ENCODE peak calls at places on chromosomes 7 and 10, in four cellular contexts. P, G, H and Q are unnamed samples.
A peak's percentile ranks its signal among the peaks of the same experiment; 100 is the strongest.

GRCh38 chr10:77604941-77605351 is 32.7 kb downstream of the KCNMA1 start:
- DNase-seq in P (no peak), G (no peak), H (no peak), Q (no peak)

GRCh38 chr7:2953099-2953498 is 90.6 kb downstream of the CARD11 start:
- DNase-seq in P (no peak), G (no peak), H (no peak), Q (no peak)

GRCh38 chr10:117662790-117663540 is 120.4 kb downstream of the EMX2 start:
- DNase-seq in P (no peak), G (no peak), H (no peak), Q (no peak)

GRCh38 chr10:8297107-8297506 is 242.6 kb downstream of the GATA3 start:
- DNase-seq in P (no peak), G (no peak), H (no peak), Q (no peak)

GRCh38 chr10:130403153-130403890 is 267.1 kb downstream of the GLRX3 start:
- DNase-seq in P (no peak), G (no peak), H (peak; percentile 62), Q (no peak)

GRCh38 chr10:70750156-70750703 is 34.9 kb downstream of the TBATA start:
- DNase-seq in P (peak; percentile 23), G (no peak), H (no peak), Q (no peak)

GRCh38 chr7:102866480-102866879 is 46.3 kb upstream of the LRRC17 start:
- DNase-seq in P (no peak), G (no peak), H (no peak), Q (no peak)

GRCh38 chr10:2925631-2926030 is 141.7 kb upstream of the PFKP start:
- DNase-seq in P (peak; percentile 91), G (no peak), H (no peak), Q (no peak)

GRCh38 chr10:9823268-9823930 is 1194.3 kb upstream of the CELF2 start:
- DNase-seq in P (no peak), G (no peak), H (no peak), Q (no peak)

GRCh38 chr10:100470367-100470766 is 7.6 kb downstream of the WNT8B start:
- DNase-seq in P (no peak), G (no peak), H (no peak), Q (no peak)

GRCh38 chr10:131702521-131703356 is 198.1 kb upstream of the PPP2R2D start:
- DNase-seq in P (peak; percentile 59), G (no peak), H (peak; percentile 4), Q (no peak)
- H3K9me3 ChIP-seq in P (no peaks in the 10 kb centered on the region), G (peaks cover 13% of the 10 kb centered on the region), H (no peaks in the 10 kb centered on the region), Q (no peaks in the 10 kb centered on the region)

GRCh38 chr7:157595086-157595855 is 258.5 kb downstream of the DNAJB6 start:
- DNase-seq in P (peak; percentile 37), G (no peak), H (no peak), Q (no peak)

GRCh38 chr7:157594306-157594705 is 257.5 kb downstream of the DNAJB6 start:
- DNase-seq in P (peak; percentile 56), G (no peak), H (no peak), Q (no peak)

GRCh38 chr7:157597562-157597961 is 260.8 kb downstream of the DNAJB6 start:
- DNase-seq in P (peak; percentile 31), G (no peak), H (no peak), Q (no peak)

GRCh38 chr7:157596026-157596425 is 259.2 kb downstream of the DNAJB6 start:
- DNase-seq in P (peak; percentile 52), G (no peak), H (no peak), Q (no peak)

DNA sequence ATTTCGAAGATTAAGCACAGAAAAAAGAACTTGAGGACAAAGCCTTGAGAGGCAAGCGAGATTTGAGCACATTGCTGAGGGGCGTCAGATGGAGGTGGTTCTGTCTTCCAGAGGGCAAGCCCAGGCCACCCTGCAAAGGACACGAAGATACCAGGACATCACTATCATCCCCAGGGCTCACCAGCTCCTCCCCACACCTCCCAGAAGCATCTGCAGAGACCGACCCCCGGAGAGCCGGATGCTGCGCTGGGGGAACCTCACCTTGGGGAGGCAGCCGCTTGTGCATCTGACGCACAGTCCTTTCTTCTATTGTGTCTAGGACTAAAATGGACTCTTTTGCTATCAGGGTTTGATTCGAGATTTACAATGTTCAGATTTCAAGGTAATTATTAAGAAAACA is 259.7 kb downstream of the DNAJB6 start:
- DNase-seq in P (peak; percentile 26), G (no peak), H (no peak), Q (no peak)
- H3K9me3 ChIP-seq in P (no peaks in the 10 kb centered on the region), G (no peaks in the 10 kb centered on the region), H (no peaks in the 10 kb centered on the region), Q (no peaks in the 10 kb centered on the region)

DNA sequence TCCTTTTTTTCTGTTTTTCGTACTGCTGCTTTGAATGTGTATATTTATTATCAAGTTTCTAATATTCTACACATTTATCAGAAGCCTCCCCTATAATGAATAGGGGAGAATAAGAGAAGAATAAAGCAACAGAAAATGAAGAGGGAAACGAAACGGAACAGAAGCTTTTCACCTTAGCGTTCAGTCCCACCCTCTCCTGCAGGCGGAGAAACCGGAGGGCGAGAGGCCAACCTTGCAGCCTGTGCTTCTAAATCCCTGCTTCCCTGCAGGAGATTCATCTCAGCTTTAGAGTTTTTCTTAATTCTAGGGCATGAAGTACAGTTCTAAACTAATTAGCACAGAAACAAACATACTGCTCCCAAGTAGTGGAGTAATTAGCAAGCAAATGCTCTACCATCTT is 107.2 kb downstream of the CUBN start:
- DNase-seq in P (no peak), G (no peak), H (no peak), Q (no peak)
- H3K9me3 ChIP-seq in P (no peaks in the 10 kb centered on the region), G (no peaks in the 10 kb centered on the region), H (no peaks in the 10 kb centered on the region), Q (no peaks in the 10 kb centered on the region)

DNA sequence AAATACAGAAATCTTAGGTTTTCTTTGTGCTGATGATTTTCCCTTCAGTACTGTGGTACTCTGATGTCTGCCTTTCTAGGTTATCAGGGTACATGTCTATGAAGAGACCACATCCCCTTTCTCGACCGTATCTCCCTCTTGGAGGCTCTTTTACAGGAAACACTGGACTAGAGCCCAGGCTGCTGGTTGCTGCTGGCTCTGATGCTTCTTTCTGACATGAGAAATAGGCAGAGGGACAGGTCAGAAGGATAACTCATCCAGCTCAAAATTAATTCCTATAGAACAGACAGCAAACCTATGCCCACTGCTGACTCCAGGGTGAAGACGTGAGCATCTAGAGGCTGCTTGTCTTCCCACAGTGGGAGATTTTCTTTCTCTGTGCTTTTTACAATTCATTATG is 424.0 kb downstream of the KIF20B start:
- DNase-seq in P (no peak), G (no peak), H (no peak), Q (no peak)
- H3K9me3 ChIP-seq in P (no peaks in the 10 kb centered on the region), G (no peaks in the 10 kb centered on the region), H (no peaks in the 10 kb centered on the region), Q (no peaks in the 10 kb centered on the region)

GRCh38 chr10:55470840-55471239 is 669.8 kb upstream of the PCDH15 start:
- DNase-seq in P (no peak), G (no peak), H (no peak), Q (no peak)
- H3K9me3 ChIP-seq in P (no peaks in the 10 kb centered on the region), G (no peaks in the 10 kb centered on the region), H (no peaks in the 10 kb centered on the region), Q (no peaks in the 10 kb centered on the region)

GRCh38 chr10:30284860-30285594 is 64.1 kb downstream of the MTPAP start:
- DNase-seq in P (no peak), G (no peak), H (peak; percentile 7), Q (no peak)

GRCh38 chr10:30282226-30282625 is 66.9 kb downstream of the MTPAP start:
- DNase-seq in P (no peak), G (no peak), H (no peak), Q (no peak)

GRCh38 chr10:30285970-30286369 is 63.1 kb downstream of the MTPAP start:
- DNase-seq in P (no peak), G (no peak), H (no peak), Q (no peak)
- H3K9me3 ChIP-seq in P (no peaks in the 10 kb centered on the region), G (no peaks in the 10 kb centered on the region), H (no peaks in the 10 kb centered on the region), Q (no peaks in the 10 kb centered on the region)

GRCh38 chr7:158583143-158583542 is 4.5 kb downstream of the PTPRN2 start:
- DNase-seq in P (no peak), G (no peak), H (no peak), Q (no peak)
- H3K9me3 ChIP-seq in P (peaks cover 8% of the 10 kb centered on the region), G (peaks cover 31% of the 10 kb centered on the region), H (no peaks in the 10 kb centered on the region), Q (no peaks in the 10 kb centered on the region)